ENCODE peak calls at places on chromosomes 6 and 20, in five cellular contexts. B, Z, M, W and I are unnamed samples.

GRCh38 chr6:16519265-16520242 is 241.7 kb downstream of the ATXN1 start:
- DNase-seq in M (peak), W (peak), Z (no peak), B (no peak), I (no peak)

GRCh38 chr20:63532449-63532971 is 4.7 kb downstream of the PTK6 start:
- DNase-seq in W (no peak), Z (no peak), B (no peak), M (no peak), I (no peak)

GRCh38 chr6:32794510-32794909 is 22.3 kb downstream of the HLA-DOB start:
- DNase-seq in Z (no peak), W (no peak), M (no peak), B (no peak), I (no peak)

GRCh38 chr6:140956567-140957306 is 1176.0 kb upstream of the GJE1 start:
- DNase-seq in B (no peak), M (no peak), W (no peak), Z (no peak), I (no peak)

GRCh38 chr6:152642578-152643375 is 5.6 kb upstream of the SYNE1 start:
- DNase-seq in M (peak), W (peak), Z (peak), B (peak), I (no peak)

GRCh38 chr6:16494781-16495180 is 256.4 kb downstream of the GMPR start:
- DNase-seq in Z (no peak), W (no peak), M (peak), B (no peak), I (no peak)

GRCh38 chr6:42045538-42046460 is 4.5 kb upstream of the TAF8 start:
- DNase-seq in B (peak), M (peak), Z (peak), W (peak), I (peak)

GRCh38 chr6:32445321-32445854 is 5.7 kb downstream of the HLA-DRA start:
- DNase-seq in B (no peak), M (no peak), Z (no peak), W (no peak), I (no peak)

GRCh38 chr20:57795977-57796560 is 86.3 kb upstream of the PMEPA1 start:
- DNase-seq in M (no peak), W (no peak), B (peak), Z (no peak), I (no peak)

DNA sequence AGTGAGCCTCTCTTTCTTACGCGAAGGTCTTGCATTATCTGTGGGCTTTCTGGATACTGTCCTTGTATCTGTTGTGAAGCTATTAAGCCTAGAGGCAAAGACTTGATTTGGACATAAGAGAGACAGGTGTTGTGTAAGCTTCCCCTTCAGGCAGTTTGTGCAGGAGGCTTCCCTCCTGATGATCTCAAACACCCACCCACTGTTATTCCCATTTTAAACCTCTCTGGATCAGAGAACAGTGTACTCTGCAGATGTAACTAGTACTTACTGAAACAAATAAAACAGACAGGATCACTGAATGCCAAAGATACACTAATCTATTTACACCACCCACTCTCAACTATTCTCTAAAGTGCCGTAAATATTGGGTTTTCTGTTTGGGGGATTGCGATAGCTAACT is 113.8 kb upstream of the RAB32 start:
- DNase-seq in M (no peak), W (no peak), B (no peak), Z (no peak), I (no peak)
- H3K27ac ChIP-seq in M (no peak), W (no peak), B (no peak), Z (no peak), I (no peak)

GRCh38 chr6:139895205-139895793 is 520.9 kb upstream of the CITED2 start:
- DNase-seq in Z (no peak), B (no peak), W (no peak), M (no peak), I (no peak)
- TF ChIP-seq CTCF in Z (peak), B (peak), W (peak), M (no peak), I (peak)

GRCh38 chr20:1137236-1137635 is 18.8 kb downstream of the PSMF1 start:
- DNase-seq in Z (no peak), W (no peak), M (no peak), B (no peak), I (no peak)
- H3K27ac ChIP-seq in Z (no peak), W (no peak), M (no peak), B (no peak), I (no peak)

DNA sequence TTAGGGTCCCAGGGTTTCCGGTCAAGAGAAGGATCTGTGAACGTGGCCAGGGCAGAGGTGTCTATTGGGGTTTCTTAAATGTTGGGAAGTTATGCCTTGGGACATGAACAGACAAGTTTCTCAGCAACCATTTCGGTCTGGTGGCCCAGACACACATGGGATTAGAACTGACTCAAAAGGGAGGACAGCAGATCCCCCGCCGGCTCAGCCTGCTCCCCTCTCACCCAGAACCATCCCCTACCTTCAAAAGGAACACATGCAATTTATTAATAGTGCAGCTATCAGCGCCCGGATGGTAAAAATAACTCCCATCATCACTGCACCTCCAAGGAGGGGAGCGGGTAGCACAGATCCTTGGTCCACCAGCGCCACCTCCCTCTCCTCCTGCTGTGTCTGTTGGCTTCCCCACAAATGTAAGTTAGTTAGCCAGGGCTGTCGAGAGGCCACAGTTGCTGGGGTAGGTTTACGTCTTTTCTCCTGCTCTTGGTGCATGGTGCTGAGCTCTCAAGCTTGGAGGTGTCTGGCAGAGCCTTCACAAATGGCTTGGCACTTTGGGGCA is 77.1 kb downstream of the TRAM2 start:
- DNase-seq in B (peak), W (no peak), M (no peak), Z (peak), I (no peak)
- TF ChIP-seq CTCF in B (no peak), W (no peak), M (no peak), Z (peak), I (no peak)

GRCh38 chr6:119322034-119322433 is 27.5 kb downstream of the MAN1A1 start:
- DNase-seq in B (no peak), W (no peak), M (no peak), Z (no peak), I (no peak)

GRCh38 chr6:119323478-119323877 is 26.1 kb downstream of the MAN1A1 start:
- DNase-seq in Z (no peak), W (no peak), M (peak), B (no peak), I (no peak)

GRCh38 chr6:119323926-119324325 is 25.6 kb downstream of the MAN1A1 start:
- DNase-seq in Z (no peak), B (no peak), W (no peak), M (no peak), I (no peak)

GRCh38 chr6:119324718-119325117 is 24.8 kb downstream of the MAN1A1 start:
- DNase-seq in M (no peak), W (no peak), Z (no peak), B (no peak), I (no peak)

DNA sequence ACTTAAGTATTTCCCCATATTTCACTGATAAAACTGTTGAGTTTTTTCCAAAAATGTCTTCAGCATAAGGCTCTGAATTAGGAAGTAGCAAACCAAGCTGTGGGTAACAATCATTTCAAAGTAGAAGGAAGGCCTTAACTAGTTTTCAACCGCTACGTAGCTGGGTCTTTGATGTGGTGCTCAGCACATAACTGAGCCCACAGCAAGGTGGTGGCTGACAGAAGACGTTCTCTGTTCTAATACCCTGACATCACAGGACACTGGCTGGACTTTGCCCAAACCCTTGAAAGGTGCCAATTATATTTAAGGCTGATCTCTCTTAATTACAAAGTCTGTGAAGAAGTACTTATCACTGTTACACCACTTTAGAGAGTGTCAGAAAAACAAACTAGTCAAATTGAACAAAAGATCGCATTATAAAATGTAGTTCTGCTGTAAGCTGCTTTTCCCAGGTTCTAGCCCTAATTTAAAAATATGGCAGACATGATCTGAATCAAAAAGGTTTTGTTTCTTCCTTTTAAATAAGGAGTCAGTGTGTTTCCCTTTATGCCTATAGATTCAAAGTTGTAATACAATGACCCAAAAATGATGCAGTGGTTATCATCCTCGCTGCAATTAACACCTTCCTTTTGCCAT is 26.7 kb downstream of the MAN1A1 start:
- DNase-seq in M (no peak), W (no peak), Z (no peak), B (no peak), I (no peak)
- H3K27ac ChIP-seq in M (no peak), W (no peak), Z (no peak), B (no peak), I (no peak)

GRCh38 chr6:30102701-30103629 is 9.9 kb downstream of the TRIM31 start:
- DNase-seq in M (peak), Z (peak), B (peak), W (peak), I (peak)

GRCh38 chr6:30100585-30101422 is 12.1 kb downstream of the TRIM31 start:
- DNase-seq in W (peak), B (no peak), Z (peak), M (no peak), I (no peak)

GRCh38 chr6:30103630-30104179 is 9.2 kb downstream of the TRIM31 start:
- DNase-seq in W (no peak), B (no peak), Z (no peak), M (no peak), I (no peak)

GRCh38 chr6:30101423-30101938 is 11.4 kb downstream of the TRIM31 start:
- DNase-seq in Z (no peak), B (no peak), M (no peak), W (no peak), I (no peak)

GRCh38 chr6:30101939-30102700 is 10.8 kb downstream of the TRIM31 start:
- DNase-seq in B (peak), W (peak), M (peak), Z (peak), I (peak)
- TF ChIP-seq CTCF in B (no peak), W (no peak), M (no peak), Z (peak), I (no peak)